ENCODE peak calls at places on chromosomes 11 and 22, in seven cellular contexts. K, M, B, T, Y, E and X are unnamed samples.

GRCh38 chr11:20353829-20354434 is 9.6 kb upstream of the HTATIP2 start:
- DNase-seq in K (peak), M (no peak), B (peak), T (no peak), Y (no peak), E (peak), X (no peak)

GRCh38 chr11:66973956-66974585 is 1.0 kb upstream of the C11orf86 start:
- DNase-seq in K (no peak), M (no peak), B (peak), T (no peak), Y (no peak), E (peak), X (no peak)

GRCh38 chr22:20771918-20772625 is 1.8 kb upstream of the SERPIND1 start:
- DNase-seq in K (no peak), M (no peak), B (no peak), T (no peak), Y (no peak), E (no peak), X (no peak)

GRCh38 chr22:46377566-46378498 is 42.3 kb downstream of the TRMU start:
- DNase-seq in K (no peak), M (no peak), B (peak), T (no peak), Y (no peak), E (no peak), X (no peak)

GRCh38 chr22:25362215-25362882 is 142.9 kb downstream of the CRYBB2 start:
- DNase-seq in K (peak), M (peak), B (peak), T (no peak), Y (peak), E (peak), X (no peak)

GRCh38 chr22:19942071-19942885 is 660 bp upstream of the TXNRD2 start:
- DNase-seq in K (peak), M (peak), B (peak), T (no peak), Y (no peak), E (peak), X (peak)

GRCh38 chr11:18265949-18266348 is at the start of gene SAA1:
- DNase-seq in K (no peak), M (no peak), B (peak), T (no peak), Y (no peak), E (peak), X (peak)

GRCh38 chr11:2300290-2300935 is 1.3 kb downstream of the C11orf21 start:
- DNase-seq in K (peak), M (no peak), B (no peak), T (no peak), Y (peak), E (no peak), X (no peak)

GRCh38 chr11:86047275-86047991 is 21.5 kb downstream of the PICALM start:
- DNase-seq in K (no peak), M (no peak), B (peak), T (no peak), Y (no peak), E (peak), X (peak)

GRCh38 chr11:10522921-10523320 is 18.1 kb downstream of the RNF141 start:
- DNase-seq in K (no peak), M (peak), B (no peak), T (no peak), Y (no peak), E (no peak), X (no peak)

GRCh38 chr11:10688401-10688800 is 5.2 kb downstream of the IRAG1 start:
- DNase-seq in K (no peak), M (no peak), B (no peak), T (no peak), Y (no peak), E (no peak), X (no peak)

GRCh38 chr11:103927535-103927934 is 108.9 kb upstream of the DDI1 start:
- DNase-seq in K (no peak), M (no peak), B (peak), T (no peak), Y (no peak), E (peak), X (no peak)

GRCh38 chr22:47333625-47334024 is 571.2 kb downstream of the TBC1D22A start:
- DNase-seq in K (no peak), M (no peak), B (peak), T (peak), Y (no peak), E (peak), X (no peak)

GRCh38 chr22:48907591-48907990 is 920.1 kb downstream of the BRD1 start:
- DNase-seq in K (no peak), M (no peak), B (no peak), T (no peak), Y (no peak), E (no peak), X (no peak)

DNA sequence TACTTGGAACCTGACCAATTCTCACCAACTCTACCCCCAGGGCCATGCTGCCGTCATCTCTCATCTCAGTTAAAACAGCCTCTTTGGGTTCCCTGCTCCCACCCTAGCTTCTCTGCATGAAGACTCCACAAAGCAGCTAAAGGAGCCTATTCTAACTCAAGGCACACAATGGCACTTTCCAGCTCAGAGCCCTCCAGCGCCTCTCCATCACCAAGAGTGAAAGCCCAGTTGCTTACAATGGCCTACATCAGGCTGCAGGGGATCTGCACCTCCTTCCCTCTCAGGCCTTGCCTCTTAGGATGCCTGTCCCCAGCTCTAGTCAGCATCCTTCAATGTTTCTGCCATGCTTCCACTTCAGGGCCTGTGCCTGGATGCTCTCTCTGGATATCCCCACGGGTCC is 83.7 kb upstream of the GNAZ start:
- DNase-seq in K (no peak), M (no peak), B (no peak), T (no peak), Y (no peak), E (no peak), X (no peak)
- TF ChIP-seq CTCF in K (no peak), M (no peak), B (no peak), T (no peak), Y (no peak), E (no peak), X (no peak)

GRCh38 chr22:45104313-45104712 is 59.4 kb upstream of the NUP50 start:
- DNase-seq in K (no peak), M (no peak), B (no peak), T (no peak), Y (no peak), E (no peak), X (no peak)

GRCh38 chr22:45103756-45104155 is 60.0 kb upstream of the NUP50 start:
- DNase-seq in K (no peak), M (no peak), B (no peak), T (no peak), Y (no peak), E (no peak), X (no peak)

GRCh38 chr22:45107671-45108070 is 56.1 kb upstream of the NUP50 start:
- DNase-seq in K (no peak), M (no peak), B (no peak), T (no peak), Y (no peak), E (no peak), X (no peak)

GRCh38 chr22:45102896-45103420 is 60.8 kb upstream of the NUP50 start:
- DNase-seq in K (no peak), M (no peak), B (no peak), T (no peak), Y (no peak), E (no peak), X (no peak)

DNA sequence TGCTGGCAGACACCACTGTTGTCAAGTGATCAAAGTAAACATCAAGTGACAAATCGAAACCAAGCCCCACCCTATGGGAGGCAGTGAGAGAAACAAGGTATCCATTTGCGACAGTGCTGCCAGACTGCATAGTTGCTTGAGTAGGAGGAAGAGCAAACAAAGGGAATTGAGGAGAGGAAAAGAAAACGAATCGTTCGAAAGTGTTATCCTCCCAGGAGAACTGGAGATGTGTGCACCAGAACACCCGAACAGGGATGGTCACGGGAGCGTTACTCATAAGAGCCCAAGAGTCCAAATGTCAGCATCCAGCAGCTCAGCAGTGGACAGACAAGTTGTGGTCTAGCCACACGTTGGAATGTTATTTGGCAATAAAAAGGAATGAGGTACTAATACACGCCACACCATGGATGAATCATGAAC is 58.4 kb upstream of the NUP50 start:
- DNase-seq in K (no peak), M (no peak), B (no peak), T (peak), Y (no peak), E (peak), X (no peak)
- H3K4me3 ChIP-seq in K (no peak), M (no peak), B (no peak), T (peak), Y (no peak), E (no peak), X (no peak)

GRCh38 chr11:45097721-45098493 is 48.5 kb upstream of the PRDM11 start:
- DNase-seq in K (peak), M (peak), B (peak), T (no peak), Y (peak), E (peak), X (no peak)
- TF ChIP-seq CTCF in K (no peak), M (peak), B (no peak), T (no peak), Y (no peak), E (no peak), X (no peak)

GRCh38 chr11:82732348-82732733 is 1.3 kb downstream of the FAM181B start:
- DNase-seq in K (no peak), M (no peak), B (no peak), T (no peak), Y (no peak), E (no peak), X (no peak)

GRCh38 chr11:82733444-82734119 is at the start of gene FAM181B:
- DNase-seq in K (no peak), M (peak), B (peak), T (no peak), Y (peak), E (peak), X (no peak)

GRCh38 chr11:82731691-82732277 is 1.9 kb downstream of the FAM181B start:
- DNase-seq in K (no peak), M (no peak), B (no peak), T (no peak), Y (no peak), E (no peak), X (no peak)

GRCh38 chr11:82732734-82733443 is 775 bp downstream of the FAM181B start:
- DNase-seq in K (no peak), M (peak), B (no peak), T (no peak), Y (no peak), E (no peak), X (no peak)

DNA sequence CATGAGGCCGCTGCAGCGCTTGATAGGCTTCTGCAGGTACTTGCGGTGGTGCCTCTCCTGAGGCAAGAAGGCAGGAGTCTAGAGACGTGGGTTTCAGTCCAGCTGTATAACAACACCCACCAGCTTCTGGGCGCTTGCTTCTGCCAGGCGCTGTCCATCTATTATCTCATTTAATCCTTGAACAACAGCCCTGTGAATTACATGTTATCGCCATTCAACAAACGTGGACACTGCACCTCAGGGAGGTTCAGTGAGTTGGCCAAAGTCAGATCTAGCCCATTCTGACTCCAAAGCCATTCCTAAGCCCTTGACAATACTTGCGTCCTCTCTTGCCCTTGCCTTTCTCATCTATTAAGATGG is 436 bp upstream of the FAM181B start:
- DNase-seq in K (no peak), M (no peak), B (no peak), T (no peak), Y (no peak), E (no peak), X (no peak)
- H3K4me3 ChIP-seq in K (no peak), M (peak), B (no peak), T (no peak), Y (peak), E (no peak), X (peak)

GRCh38 chr11:94511932-94512781 is at the start of gene C11orf97:
- DNase-seq in K (peak), M (peak), B (peak), T (no peak), Y (peak), E (peak), X (no peak)
- TF ChIP-seq CTCF in K (no peak), M (no peak), B (no peak), T (no peak), Y (no peak), E (no peak), X (no peak)

GRCh38 chr11:88304352-88304751 is 33.2 kb downstream of the CTSC start:
- DNase-seq in K (no peak), M (no peak), B (no peak), T (no peak), Y (no peak), E (no peak), X (no peak)

GRCh38 chr11:88305430-88305829 is 32.1 kb downstream of the CTSC start:
- DNase-seq in K (no peak), M (no peak), B (no peak), T (no peak), Y (no peak), E (no peak), X (no peak)

GRCh38 chr11:88308576-88308975 is 29.0 kb downstream of the CTSC start:
- DNase-seq in K (no peak), M (no peak), B (no peak), T (no peak), Y (no peak), E (no peak), X (no peak)

GRCh38 chr11:88307749-88308425 is 29.6 kb downstream of the CTSC start:
- DNase-seq in K (no peak), M (no peak), B (no peak), T (no peak), Y (no peak), E (no peak), X (no peak)

GRCh38 chr11:88306785-88307184 is 30.8 kb downstream of the CTSC start:
- DNase-seq in K (no peak), M (no peak), B (no peak), T (no peak), Y (no peak), E (no peak), X (no peak)
- H3K4me3 ChIP-seq in K (no peak), M (no peak), B (no peak), T (no peak), Y (no peak), E (no peak), X (no peak)

DNA sequence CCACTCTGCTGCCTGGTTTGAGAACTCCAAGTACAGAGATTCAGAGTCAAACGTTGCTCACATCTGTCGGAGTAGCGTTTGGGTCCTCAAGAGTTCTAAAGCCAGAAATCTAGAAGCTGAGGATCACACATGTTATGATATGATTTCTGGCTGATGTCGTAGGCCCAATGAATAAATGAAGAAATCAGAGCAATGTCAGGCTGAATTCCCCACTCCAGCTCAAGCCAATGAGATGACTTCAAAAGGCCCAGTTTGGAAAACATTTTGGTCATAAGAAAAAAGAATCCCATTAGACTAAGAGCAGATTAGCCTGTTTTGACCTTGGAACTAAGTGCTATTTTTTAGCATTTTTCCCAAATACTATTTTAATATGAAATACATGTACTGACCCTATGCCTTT is 106.7 kb downstream of the ETS1 start:
- DNase-seq in K (no peak), M (no peak), B (no peak), T (no peak), Y (no peak), E (no peak), X (no peak)
- TF ChIP-seq CTCF in K (no peak), M (no peak), B (no peak), T (no peak), Y (no peak), E (no peak), X (no peak)

GRCh38 chr11:119031912-119032280 is 1.2 kb upstream of the SLC37A4 start:
- DNase-seq in K (no peak), M (no peak), B (no peak), T (no peak), Y (no peak), E (no peak), X (no peak)
- H3K4me3 ChIP-seq in K (no peak), M (no peak), B (no peak), T (no peak), Y (no peak), E (no peak), X (no peak)

DNA sequence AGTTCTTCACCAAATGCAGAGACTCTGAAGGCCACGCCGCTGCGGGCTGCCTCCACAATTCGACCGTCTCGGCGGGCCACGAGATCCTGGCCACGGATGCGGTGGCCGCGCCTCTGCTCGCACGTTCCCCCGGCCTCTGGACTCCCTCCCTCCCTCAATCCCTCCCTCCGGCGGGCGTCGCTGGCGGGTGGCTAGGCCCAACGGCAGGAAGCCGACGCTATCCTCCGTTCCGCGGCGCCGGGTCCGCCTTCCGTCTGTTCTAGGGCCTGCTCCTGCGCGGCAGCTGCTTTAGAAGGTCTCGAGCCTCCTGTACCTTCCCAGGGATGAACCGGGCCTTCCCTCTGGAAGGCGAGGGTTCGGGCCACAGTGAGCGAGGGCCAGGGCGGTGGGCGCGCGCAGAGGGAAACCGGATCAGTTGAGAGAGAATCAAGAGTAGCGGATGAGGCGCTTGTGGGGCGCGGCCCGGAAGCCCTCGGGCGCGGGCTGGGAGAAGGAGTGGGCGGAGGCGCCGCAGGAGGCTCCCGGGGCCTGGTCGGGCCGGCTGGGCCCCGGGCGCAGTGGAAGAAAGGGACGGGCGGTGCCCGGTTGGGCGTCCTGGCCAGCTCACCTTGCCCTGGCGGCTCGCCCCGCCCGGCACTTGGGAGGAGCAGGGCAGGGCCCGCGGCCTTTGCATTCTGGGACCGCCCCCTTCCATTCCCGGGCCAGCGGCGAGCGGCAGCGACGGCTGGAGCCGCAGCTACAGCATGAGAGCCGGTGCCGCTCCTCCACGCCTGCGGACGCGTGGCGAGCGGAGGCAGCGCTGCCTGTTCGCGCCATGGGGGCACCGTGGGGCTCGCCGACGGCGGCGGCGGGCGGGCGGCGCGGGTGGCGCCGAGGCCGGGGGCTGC is at the start of gene FUT4:
- DNase-seq in K (peak), M (peak), B (peak), T (peak), Y (peak), E (peak), X (no peak)
- TF ChIP-seq CTCF in K (peak), M (no peak), B (no peak), T (no peak), Y (no peak), E (no peak), X (no peak)

GRCh38 chr11:110329441-110329840 is 33.0 kb upstream of the RDX start:
- DNase-seq in K (no peak), M (no peak), B (no peak), T (no peak), Y (no peak), E (no peak), X (no peak)
- H3K4me3 ChIP-seq in K (no peak), M (no peak), B (no peak), T (no peak), Y (no peak), E (no peak), X (no peak)